ENCODE peak calls at places on chromosomes 13 and 19, in six cellular contexts. One of them, this sample, is unnamed.

GRCh38 chr19:29321116-29321515 is 108.2 kb upstream of the UQCRFS1 start:
- DNase-seq in smooth muscle cell of the brain vasculature: no peak
- DNase-seq in NCI-H1092: no peak
- DNase-seq in amygdala: no peak
- DNase-seq in HS-27A: no peak
- DNase-seq in activated T-cell treated with anti-CD3 and anti-CD28 coated beads for 1 hour: no peak
- DNase-seq in this sample: no peak

GRCh38 chr13:35891973-35892441 is 239.2 kb downstream of the DCLK1 start:
- DNase-seq in smooth muscle cell of the brain vasculature: no peak
- DNase-seq in NCI-H1092: no peak
- DNase-seq in amygdala: no peak
- DNase-seq in HS-27A: peak
- DNase-seq in activated T-cell treated with anti-CD3 and anti-CD28 coated beads for 1 hour: no peak
- DNase-seq in this sample: no peak

GRCh38 chr13:49997935-49998334 is 1.1 kb downstream of the TRIM13 start:
- DNase-seq in smooth muscle cell of the brain vasculature: no peak
- DNase-seq in NCI-H1092: no peak
- DNase-seq in amygdala: no peak
- DNase-seq in HS-27A: no peak
- DNase-seq in activated T-cell treated with anti-CD3 and anti-CD28 coated beads for 1 hour: no peak
- DNase-seq in this sample: no peak

GRCh38 chr19:33697766-33698165 is 76.0 kb downstream of the CHST8 start:
- DNase-seq in smooth muscle cell of the brain vasculature: no peak
- DNase-seq in NCI-H1092: no peak
- DNase-seq in amygdala: no peak
- DNase-seq in HS-27A: no peak
- DNase-seq in activated T-cell treated with anti-CD3 and anti-CD28 coated beads for 1 hour: no peak
- DNase-seq in this sample: no peak

GRCh38 chr13:81987159-81987558 is 1646.2 kb upstream of the SPRY2 start:
- DNase-seq in smooth muscle cell of the brain vasculature: no peak
- DNase-seq in NCI-H1092: no peak
- DNase-seq in amygdala: no peak
- DNase-seq in HS-27A: no peak
- DNase-seq in activated T-cell treated with anti-CD3 and anti-CD28 coated beads for 1 hour: no peak
- DNase-seq in this sample: no peak

GRCh38 chr13:114065141-114065925 is 67.1 kb downstream of the RASA3 start:
- DNase-seq in smooth muscle cell of the brain vasculature: peak
- DNase-seq in NCI-H1092: peak
- DNase-seq in amygdala: peak
- DNase-seq in HS-27A: peak
- DNase-seq in activated T-cell treated with anti-CD3 and anti-CD28 coated beads for 1 hour: peak
- DNase-seq in this sample: peak

GRCh38 chr13:31775686-31776085 is 36.4 kb downstream of the RXFP2 start:
- DNase-seq in smooth muscle cell of the brain vasculature: no peak
- DNase-seq in NCI-H1092: no peak
- DNase-seq in amygdala: no peak
- DNase-seq in HS-27A: no peak
- DNase-seq in activated T-cell treated with anti-CD3 and anti-CD28 coated beads for 1 hour: no peak
- DNase-seq in this sample: no peak

GRCh38 chr13:40379794-40380608 is 286.4 kb downstream of the FOXO1 start:
- DNase-seq in smooth muscle cell of the brain vasculature: no peak
- DNase-seq in NCI-H1092: no peak
- DNase-seq in amygdala: no peak
- DNase-seq in HS-27A: no peak
- DNase-seq in activated T-cell treated with anti-CD3 and anti-CD28 coated beads for 1 hour: no peak
- DNase-seq in this sample: no peak

GRCh38 chr13:90246946-90247345 is 1100.5 kb upstream of the MIR17HG start:
- DNase-seq in smooth muscle cell of the brain vasculature: no peak
- DNase-seq in NCI-H1092: no peak
- DNase-seq in amygdala: no peak
- DNase-seq in HS-27A: no peak
- DNase-seq in activated T-cell treated with anti-CD3 and anti-CD28 coated beads for 1 hour: no peak
- DNase-seq in this sample: no peak

GRCh38 chr13:91346848-91347211 is 657 bp upstream of the MIR17HG start:
- DNase-seq in smooth muscle cell of the brain vasculature: no peak
- DNase-seq in NCI-H1092: no peak
- DNase-seq in amygdala: no peak
- DNase-seq in HS-27A: no peak
- DNase-seq in activated T-cell treated with anti-CD3 and anti-CD28 coated beads for 1 hour: peak
- DNase-seq in this sample: no peak

GRCh38 chr19:46162731-46163130 is 14.7 kb downstream of the IGFL2 start:
- DNase-seq in smooth muscle cell of the brain vasculature: no peak
- DNase-seq in NCI-H1092: no peak
- DNase-seq in amygdala: no peak
- DNase-seq in HS-27A: no peak
- DNase-seq in activated T-cell treated with anti-CD3 and anti-CD28 coated beads for 1 hour: no peak
- DNase-seq in this sample: no peak

GRCh38 chr13:44219808-44220544 is 153.6 kb upstream of the SERP2 start:
- DNase-seq in smooth muscle cell of the brain vasculature: no peak
- DNase-seq in NCI-H1092: no peak
- DNase-seq in amygdala: no peak
- DNase-seq in HS-27A: no peak
- DNase-seq in activated T-cell treated with anti-CD3 and anti-CD28 coated beads for 1 hour: no peak
- DNase-seq in this sample: no peak

GRCh38 chr13:107765724-107766436 is 449.5 kb downstream of the LIG4 start:
- DNase-seq in smooth muscle cell of the brain vasculature: no peak
- DNase-seq in NCI-H1092: peak
- DNase-seq in amygdala: no peak
- DNase-seq in HS-27A: no peak
- DNase-seq in activated T-cell treated with anti-CD3 and anti-CD28 coated beads for 1 hour: no peak
- DNase-seq in this sample: no peak

GRCh38 chr19:20359933-20360720 is 193.1 kb downstream of the ZNF486 start:
- DNase-seq in smooth muscle cell of the brain vasculature: no peak
- DNase-seq in NCI-H1092: peak
- DNase-seq in amygdala: no peak
- DNase-seq in HS-27A: no peak
- DNase-seq in activated T-cell treated with anti-CD3 and anti-CD28 coated beads for 1 hour: no peak
- DNase-seq in this sample: no peak

GRCh38 chr13:78595458-78595818 is 7.9 kb downstream of the POU4F1 start:
- DNase-seq in smooth muscle cell of the brain vasculature: no peak
- DNase-seq in NCI-H1092: no peak
- DNase-seq in amygdala: no peak
- DNase-seq in HS-27A: no peak
- DNase-seq in activated T-cell treated with anti-CD3 and anti-CD28 coated beads for 1 hour: no peak
- DNase-seq in this sample: no peak

GRCh38 chr19:4360081-4360569 is 16.8 kb downstream of the MPND start:
- DNase-seq in smooth muscle cell of the brain vasculature: no peak
- DNase-seq in NCI-H1092: no peak
- DNase-seq in amygdala: no peak
- DNase-seq in HS-27A: no peak
- DNase-seq in activated T-cell treated with anti-CD3 and anti-CD28 coated beads for 1 hour: no peak
- DNase-seq in this sample: no peak

GRCh38 chr13:20401958-20402856 is 123.5 kb downstream of the CRYL1 start:
- DNase-seq in smooth muscle cell of the brain vasculature: no peak
- DNase-seq in NCI-H1092: no peak
- DNase-seq in amygdala: no peak
- DNase-seq in HS-27A: peak
- DNase-seq in activated T-cell treated with anti-CD3 and anti-CD28 coated beads for 1 hour: no peak
- DNase-seq in this sample: no peak

GRCh38 chr13:23960566-23961156 is 63.4 kb upstream of the C1QTNF9B start:
- DNase-seq in smooth muscle cell of the brain vasculature: peak
- DNase-seq in NCI-H1092: peak
- DNase-seq in amygdala: no peak
- DNase-seq in HS-27A: no peak
- DNase-seq in activated T-cell treated with anti-CD3 and anti-CD28 coated beads for 1 hour: no peak
- DNase-seq in this sample: no peak